ENCODE peak calls at places on chromosomes 11 and 22, in six cellular contexts. R is hepatocyte, K is cardiac muscle cell, D is GM10248, T is SK-N-SH, U is GM23338. G is an unnamed sample.
A peak's percentile ranks its signal among the peaks of the same experiment; 100 is the strongest.

GRCh38 chr11:96162816-96163499 is 180.0 kb downstream of the MAML2 start:
- DNase-seq in R (peak; percentile 59), K (peak; percentile 98), D (no peak), T (no peak), U (no peak), G (no peak)

GRCh38 chr11:86196924-86197323 is 47.6 kb upstream of the EED start:
- DNase-seq in R (no peak), K (peak; percentile 40), D (no peak), T (no peak), U (no peak), G (no peak)

GRCh38 chr11:60756307-60757032 is at the start of gene MS4A15:
- DNase-seq in R (peak; percentile 38), K (no peak), D (peak; percentile 54), T (peak; percentile 57), U (peak; percentile 90), G (peak; percentile 41)

GRCh38 chr11:45429719-45430118 is 143.6 kb upstream of the SYT13 start:
- DNase-seq in R (no peak), K (no peak), D (no peak), T (no peak), U (no peak), G (no peak)

GRCh38 chr11:107721207-107721606 is 9.4 kb upstream of the SLN start:
- DNase-seq in R (no peak), K (no peak), D (no peak), T (no peak), U (no peak), G (no peak)

GRCh38 chr11:47977651-47978050 is 2.7 kb upstream of the PTPRJ start:
- DNase-seq in R (no peak), K (no peak), D (no peak), T (no peak), U (no peak), G (no peak)

GRCh38 chr11:10581481-10582019 is 13.1 kb upstream of the LYVE1 start:
- DNase-seq in R (no peak), K (peak; percentile 13), D (no peak), T (no peak), U (no peak), G (no peak)

GRCh38 chr11:91067666-91068065 is 844.8 kb upstream of the CHORDC1 start:
- DNase-seq in R (no peak), K (no peak), D (no peak), T (no peak), U (no peak), G (no peak)

GRCh38 chr11:19861171-19861570 is 148.5 kb downstream of the NAV2 start:
- DNase-seq in R (no peak), K (peak; percentile 75), D (no peak), T (no peak), U (no peak), G (no peak)

DNA sequence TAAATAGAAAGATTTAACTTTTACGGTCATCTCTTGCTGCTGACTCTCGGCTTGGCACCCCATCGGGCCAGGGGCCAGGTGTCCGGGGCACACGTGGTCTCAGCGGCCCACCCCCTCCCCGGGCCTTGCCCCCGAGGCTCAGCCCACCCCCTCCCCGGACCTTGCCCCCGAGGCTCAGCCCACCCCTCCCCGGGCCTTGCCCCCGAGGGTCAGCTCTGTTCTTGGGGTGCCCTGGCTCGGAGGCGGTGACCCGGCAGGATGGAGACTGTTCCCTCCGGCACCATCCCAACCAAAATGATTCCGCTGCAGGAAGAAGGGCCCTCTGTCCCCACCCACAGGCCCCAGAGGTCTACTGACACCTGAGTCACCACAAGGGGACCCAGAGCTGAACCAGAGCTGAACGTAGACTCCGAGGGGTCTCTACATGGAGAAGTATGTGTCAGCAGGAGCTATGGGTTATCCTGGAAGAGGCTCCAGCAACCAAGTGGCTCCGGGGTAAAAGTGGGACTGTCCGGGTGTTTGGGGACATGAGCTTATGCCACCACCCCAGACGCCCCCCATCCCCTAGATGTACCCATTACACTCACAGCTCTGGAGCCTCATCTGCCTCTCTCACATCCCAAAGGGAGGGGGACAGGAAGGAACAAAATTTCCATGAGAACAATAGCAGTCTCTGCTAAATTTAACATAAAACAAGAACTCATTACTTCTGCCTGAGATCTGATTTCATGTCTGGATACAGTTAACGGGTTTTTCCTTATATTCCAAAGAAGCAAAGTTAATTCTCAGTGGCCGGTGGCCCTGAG is 38.4 kb downstream of the MACROD1 start:
- DNase-seq in R (no peak), K (no peak), D (no peak), T (no peak), U (peak; percentile 60), G (no peak)
- TF ChIP-seq CTCF in R (no peak), K (no peak), D (no peak), T (no peak), U (peak; percentile 24), G (no peak)

GRCh38 chr11:72752088-72752914 is at the start of gene ARAP1:
- DNase-seq in R (peak; percentile 90), K (peak; percentile 81), D (peak; percentile 93), T (peak; percentile 97), U (peak; percentile 83), G (peak; percentile 73)

GRCh38 chr11:72751293-72752087 is 718 bp downstream of the ARAP1 start:
- DNase-seq in R (no peak), K (no peak), D (no peak), T (peak; percentile 66), U (peak; percentile 52), G (no peak)

GRCh38 chr11:72750086-72750485 is 2.1 kb downstream of the ARAP1 start:
- DNase-seq in R (no peak), K (no peak), D (no peak), T (no peak), U (no peak), G (no peak)

GRCh38 chr11:72753341-72754148 is 1.3 kb upstream of the ARAP1 start:
- DNase-seq in R (no peak), K (no peak), D (no peak), T (no peak), U (no peak), G (no peak)

DNA sequence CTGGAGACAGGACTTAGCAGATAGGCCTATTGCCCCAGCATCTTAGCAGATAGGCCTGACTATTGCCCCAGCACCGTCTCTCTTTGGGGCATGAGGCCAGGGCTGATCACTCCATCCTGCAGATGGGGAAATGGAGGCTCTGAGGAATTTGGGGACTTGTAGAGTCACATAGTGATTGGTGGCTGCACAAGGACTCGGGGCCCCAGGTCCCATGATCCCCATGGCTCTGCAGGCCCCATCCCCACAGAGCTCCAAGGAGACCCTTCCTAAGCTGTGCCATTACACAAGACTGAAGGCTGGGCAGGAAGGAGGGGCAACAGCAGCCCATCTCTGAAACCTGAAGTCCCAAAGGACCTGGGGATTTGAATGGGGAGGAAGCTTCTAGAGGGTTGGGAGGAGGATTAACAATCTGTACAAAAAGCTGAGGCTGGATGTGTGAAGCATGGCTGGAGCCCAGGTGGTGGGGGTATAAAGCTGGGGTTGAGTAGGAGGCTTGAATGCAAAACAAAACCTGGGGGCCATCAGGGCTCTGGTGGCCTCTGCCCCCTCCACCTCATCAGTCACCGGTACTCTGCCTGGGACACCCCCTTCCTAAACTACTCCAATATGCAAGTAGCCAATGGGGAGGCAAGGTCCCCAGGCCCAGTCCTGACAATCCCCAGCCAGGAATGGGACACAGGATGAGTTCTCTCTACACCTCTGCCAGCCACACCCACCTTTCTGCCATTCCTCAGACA is 1.5 kb downstream of the ARAP1 start:
- DNase-seq in R (no peak), K (no peak), D (no peak), T (no peak), U (no peak), G (no peak)
- TF ChIP-seq CTCF in R (no peak), K (no peak), D (no peak), T (no peak), U (no peak), G (no peak)

DNA sequence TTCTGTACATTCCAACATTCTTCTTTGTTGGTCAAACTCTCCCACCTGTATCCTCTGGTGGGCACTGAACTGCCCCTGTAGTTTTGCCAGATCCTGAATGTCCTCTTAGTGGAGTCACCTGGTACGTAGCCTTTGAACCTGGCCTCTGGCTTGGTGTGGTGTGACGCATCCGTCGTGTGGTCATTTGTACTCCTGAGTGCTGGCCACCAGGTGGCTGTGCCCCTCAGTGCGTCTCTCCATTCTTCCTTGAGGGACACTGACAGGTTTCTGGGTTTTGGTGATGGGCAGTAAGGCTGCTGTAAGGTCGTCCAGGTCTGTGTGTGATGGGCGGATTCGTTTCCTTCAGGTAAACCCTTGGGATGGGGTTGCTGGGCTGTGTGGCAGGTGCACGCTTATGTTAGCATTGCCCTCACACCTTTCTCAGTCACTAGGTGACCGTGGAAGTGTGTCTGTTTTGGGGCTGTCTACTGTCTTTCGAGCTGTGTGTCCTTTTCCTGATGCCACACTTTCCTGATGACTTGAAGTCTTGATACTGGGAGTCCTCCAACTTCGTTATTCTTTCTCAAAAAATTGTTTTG is 13.6 kb upstream of the RANBP1 start:
- DNase-seq in R (no peak), K (no peak), D (no peak), T (no peak), U (peak; percentile 43), G (no peak)
- TF ChIP-seq CTCF in R (no peak), K (no peak), D (no peak), T (no peak), U (no peak), G (no peak)

GRCh38 chr11:46445887-46446286 is 54.3 kb upstream of the CHRM4 start:
- DNase-seq in R (no peak), K (no peak), D (no peak), T (no peak), U (no peak), G (no peak)

GRCh38 chr11:46447544-46447943 is 56.0 kb upstream of the CHRM4 start:
- DNase-seq in R (no peak), K (no peak), D (no peak), T (no peak), U (no peak), G (no peak)

GRCh38 chr11:46444305-46444704 is 52.7 kb upstream of the CHRM4 start:
- DNase-seq in R (no peak), K (no peak), D (no peak), T (no peak), U (no peak), G (no peak)

GRCh38 chr11:46445192-46445591 is 53.6 kb upstream of the CHRM4 start:
- DNase-seq in R (no peak), K (no peak), D (no peak), T (no peak), U (no peak), G (no peak)

GRCh38 chr11:46446343-46446751 is 54.8 kb upstream of the CHRM4 start:
- DNase-seq in R (peak; percentile 28), K (peak; percentile 32), D (no peak), T (no peak), U (peak; percentile 64), G (no peak)
- TF ChIP-seq CTCF in R (peak; percentile 31), K (no peak), D (peak; percentile 38), T (peak; percentile 33), U (peak; percentile 36), G (no peak)

DNA sequence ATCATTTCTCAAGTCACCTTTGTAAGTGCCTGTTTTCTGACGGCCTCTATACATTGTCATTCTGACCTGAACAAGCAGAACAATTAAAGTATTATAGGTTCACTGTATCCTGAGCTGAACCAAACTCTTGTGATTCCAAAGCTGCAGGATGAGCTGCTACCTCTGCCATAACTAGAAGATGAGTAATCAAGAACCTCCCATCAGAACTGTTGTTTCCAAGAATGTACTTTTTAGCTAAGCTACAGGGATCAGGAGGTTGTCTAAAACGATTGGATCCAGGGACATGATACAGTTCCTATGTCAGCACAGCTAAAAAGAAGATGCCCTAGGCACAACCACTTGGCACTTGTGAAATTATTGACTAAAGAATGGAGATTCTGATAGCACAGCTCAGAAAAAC is 288.3 kb upstream of the CCDC90B start:
- DNase-seq in R (no peak), K (no peak), D (no peak), T (no peak), U (no peak), G (no peak)
- TF ChIP-seq CTCF in R (no peak), K (no peak), D (no peak), T (no peak), U (no peak), G (no peak)

G was measured in Calu3.